ENCODE peak calls at places on chromosomes 5 and 9, in six cellular contexts. F, Y, S, K, H and N are unnamed samples.

GRCh38 chr9:70484232-70485130 is 70.0 kb upstream of the KLF9 start:
- DNase-seq in S (peak; percentile 95), F (peak; percentile 60), Y (no peak), H (peak; percentile 41), K (peak; percentile 59), N (peak; percentile 85)

GRCh38 chr5:113151641-113152040 is 175.0 kb downstream of the DCP2 start:
- DNase-seq in Y (no peak), F (no peak), H (no peak), K (no peak), S (no peak), N (no peak)

GRCh38 chr5:171495122-171495700 is 75.8 kb downstream of the FGF18 start:
- DNase-seq in F (no peak), K (no peak), H (no peak), Y (no peak), S (no peak), N (no peak)

GRCh38 chr5:26470439-26470838 is 567.9 kb downstream of the CDH9 start:
- DNase-seq in Y (no peak), H (no peak), K (no peak), S (no peak), F (no peak), N (no peak)

GRCh38 chr9:37371565-37372464 is 50.7 kb upstream of the GRHPR start:
- DNase-seq in S (peak; percentile 58), Y (no peak), F (no peak), H (peak; percentile 86), K (peak; percentile 59), N (no peak)

GRCh38 chr5:10222326-10222725 is 27.4 kb downstream of the ATPSCKMT start:
- DNase-seq in F (no peak), Y (no peak), K (no peak), S (peak; percentile 72), H (no peak), N (no peak)

GRCh38 chr5:79505138-79505537 is 8.8 kb downstream of the HOMER1 start:
- DNase-seq in Y (no peak), F (no peak), H (no peak), K (no peak), S (no peak), N (no peak)

GRCh38 chr5:75566710-75567309 is 44.4 kb upstream of the ANKDD1B start:
- DNase-seq in H (peak; percentile 85), Y (no peak), S (peak; percentile 97), F (peak; percentile 89), K (no peak), N (peak; percentile 93)

GRCh38 chr9:38096238-38096805 is 27.3 kb upstream of the SHB start:
- DNase-seq in H (no peak), Y (no peak), F (no peak), K (no peak), S (no peak), N (no peak)

GRCh38 chr9:962023-962422 is 14.4 kb upstream of the DMRT3 start:
- DNase-seq in K (no peak), Y (no peak), F (no peak), S (no peak), H (no peak), N (no peak)

GRCh38 chr9:108838017-108838416 is 17.8 kb downstream of the ACTL7B start:
- DNase-seq in H (no peak), K (no peak), S (peak; percentile 43), F (no peak), Y (no peak), N (no peak)